ENCODE peak calls at places on chromosomes 1 and 21, in eight cellular contexts. N, W, J, T, L, I, Z and V are unnamed samples.

GRCh38 chr1:48362901-48363300 is 109.1 kb downstream of the SPATA6 start:
- DNase-seq in N (no peak), W (no peak), J (no peak), T (peak), L (no peak), I (no peak), Z (no peak), V (no peak)

GRCh38 chr1:65389296-65389695 is 31.2 kb upstream of the LEPR start:
- DNase-seq in N (no peak), W (no peak), J (no peak), T (peak), L (no peak), I (no peak), Z (no peak), V (no peak)

GRCh38 chr1:30794260-30794659 is 36.7 kb upstream of the LAPTM5 start:
- DNase-seq in N (no peak), W (no peak), J (no peak), T (no peak), L (no peak), I (no peak), Z (no peak), V (no peak)

GRCh38 chr1:8206397-8206796 is 111.5 kb upstream of the SLC45A1 start:
- DNase-seq in N (no peak), W (no peak), J (no peak), T (no peak), L (no peak), I (no peak), Z (no peak), V (no peak)

GRCh38 chr1:20430355-20431290 is 55.4 kb downstream of the CAMK2N1 start:
- DNase-seq in N (peak), W (peak), J (peak), T (peak), L (no peak), I (peak), Z (peak), V (peak)

GRCh38 chr21:46455575-46456385 is 2.9 kb upstream of the DIP2A start:
- DNase-seq in N (peak), W (no peak), J (no peak), T (peak), L (no peak), I (no peak), Z (peak), V (no peak)

GRCh38 chr1:158516966-158517365 is 37.2 kb downstream of the OR6Y1 start:
- DNase-seq in N (no peak), W (no peak), J (no peak), T (no peak), L (no peak), I (no peak), Z (no peak), V (no peak)

GRCh38 chr1:117747605-117748004 is 141.8 kb downstream of the TENT5C start:
- DNase-seq in N (no peak), W (no peak), J (no peak), T (no peak), L (no peak), I (no peak), Z (no peak), V (no peak)

GRCh38 chr1:206905295-206906164 is 8.3 kb downstream of the IL24 start:
- DNase-seq in N (peak), W (peak), J (no peak), T (peak), L (no peak), I (no peak), Z (peak), V (no peak)